ENCODE peak calls at places on chromosomes 4 and X, in four cellular contexts. One of them, this sample, is unnamed.

GRCh38 chr4:86441175-86441960 is 81.5 kb upstream of the MAPK10 start:
- DNase-seq in K562: no peak
- DNase-seq in HCT116: no peak
- DNase-seq in HepG2: no peak
- DNase-seq in this sample: no peak

GRCh38 chr4:10461091-10461849 is 4.0 kb upstream of the ZNF518B start:
- DNase-seq in K562: peak
- DNase-seq in HCT116: no peak
- DNase-seq in HepG2: no peak
- DNase-seq in this sample: peak

GRCh38 chrX:109635151-109635550 is 10.2 kb upstream of the KCNE5 start:
- DNase-seq in K562: peak
- DNase-seq in HCT116: no peak
- DNase-seq in HepG2: no peak
- DNase-seq in this sample: peak

GRCh38 chrX:51894697-51895336 is 1.4 kb downstream of the MAGED1 start:
- DNase-seq in K562: no peak
- DNase-seq in HCT116: no peak
- DNase-seq in HepG2: no peak
- DNase-seq in this sample: no peak

GRCh38 chrX:6678313-6678712 is 143.4 kb upstream of the VCX3A start:
- DNase-seq in K562: no peak
- DNase-seq in HCT116: no peak
- DNase-seq in HepG2: no peak
- DNase-seq in this sample: no peak

GRCh38 chrX:100748133-100748532 is 16.2 kb upstream of the SYTL4 start:
- DNase-seq in K562: no peak
- DNase-seq in HCT116: peak
- DNase-seq in HepG2: peak
- DNase-seq in this sample: no peak

GRCh38 chr4:89111833-89112563 is 665 bp downstream of the TIGD2 start:
- DNase-seq in K562: no peak
- DNase-seq in HCT116: no peak
- DNase-seq in HepG2: peak
- DNase-seq in this sample: no peak

GRCh38 chr4:186691396-186691795 is 32.3 kb downstream of the FAT1 start:
- DNase-seq in K562: no peak
- DNase-seq in HCT116: no peak
- DNase-seq in HepG2: no peak
- DNase-seq in this sample: no peak

GRCh38 chr4:155487231-155487630 is 110.5 kb upstream of the MAP9 start:
- DNase-seq in K562: no peak
- DNase-seq in HCT116: no peak
- DNase-seq in HepG2: no peak
- DNase-seq in this sample: no peak

GRCh38 chrX:51837926-51838325 is 55.5 kb upstream of the MAGED1 start:
- DNase-seq in K562: no peak
- DNase-seq in HCT116: no peak
- DNase-seq in HepG2: no peak
- DNase-seq in this sample: no peak

GRCh38 chr4:2054217-2054616 is 4.9 kb upstream of the NAT8L start:
- DNase-seq in K562: no peak
- DNase-seq in HCT116: no peak
- DNase-seq in HepG2: no peak
- DNase-seq in this sample: no peak
- TF ChIP-seq POLR2AphosphoS5 in K562: no peak
- TF ChIP-seq POLR2AphosphoS5 in HCT116: no peak
- TF ChIP-seq POLR2AphosphoS5 in HepG2: no peak
- TF ChIP-seq POLR2AphosphoS5 in this sample: no peak

GRCh38 chr4:26022346-26022891 is 108.4 kb downstream of the SMIM20 start:
- DNase-seq in K562: no peak
- DNase-seq in HCT116: no peak
- DNase-seq in HepG2: peak
- DNase-seq in this sample: peak
- TF ChIP-seq TCF7L2 in K562: no peak
- TF ChIP-seq TCF7L2 in HCT116: no peak
- TF ChIP-seq TCF7L2 in HepG2: no peak
- TF ChIP-seq TCF7L2 in this sample: peak

GRCh38 chr4:177569443-177569842 is 127.2 kb upstream of the AGA start:
- DNase-seq in K562: no peak
- DNase-seq in HCT116: no peak
- DNase-seq in HepG2: no peak
- DNase-seq in this sample: no peak

GRCh38 chr4:177574446-177574845 is 132.2 kb upstream of the AGA start:
- DNase-seq in K562: no peak
- DNase-seq in HCT116: no peak
- DNase-seq in HepG2: no peak
- DNase-seq in this sample: no peak

GRCh38 chr4:177573487-177573886 is 131.2 kb upstream of the AGA start:
- DNase-seq in K562: no peak
- DNase-seq in HCT116: peak
- DNase-seq in HepG2: no peak
- DNase-seq in this sample: no peak
- TF ChIP-seq POLR2AphosphoS5 in K562: no peak
- TF ChIP-seq POLR2AphosphoS5 in HCT116: no peak
- TF ChIP-seq POLR2AphosphoS5 in HepG2: no peak
- TF ChIP-seq POLR2AphosphoS5 in this sample: no peak

GRCh38 chr4:61527886-61528285 is 327.8 kb downstream of the ADGRL3 start:
- DNase-seq in K562: no peak
- DNase-seq in HCT116: no peak
- DNase-seq in HepG2: no peak
- DNase-seq in this sample: no peak

GRCh38 chr4:61531188-61531587 is 331.1 kb downstream of the ADGRL3 start:
- DNase-seq in K562: no peak
- DNase-seq in HCT116: no peak
- DNase-seq in HepG2: peak
- DNase-seq in this sample: no peak

GRCh38 chr4:61532324-61532723 is 332.2 kb downstream of the ADGRL3 start:
- DNase-seq in K562: no peak
- DNase-seq in HCT116: no peak
- DNase-seq in HepG2: no peak
- DNase-seq in this sample: no peak

GRCh38 chr4:61528595-61528994 is 328.5 kb downstream of the ADGRL3 start:
- DNase-seq in K562: no peak
- DNase-seq in HCT116: no peak
- DNase-seq in HepG2: no peak
- DNase-seq in this sample: no peak

GRCh38 chr4:61533140-61533539 is 333.0 kb downstream of the ADGRL3 start:
- DNase-seq in K562: no peak
- DNase-seq in HCT116: no peak
- DNase-seq in HepG2: no peak
- DNase-seq in this sample: no peak
- TF ChIP-seq TCF7L2 in K562: no peak
- TF ChIP-seq TCF7L2 in HCT116: no peak
- TF ChIP-seq TCF7L2 in HepG2: no peak
- TF ChIP-seq TCF7L2 in this sample: no peak

DNA sequence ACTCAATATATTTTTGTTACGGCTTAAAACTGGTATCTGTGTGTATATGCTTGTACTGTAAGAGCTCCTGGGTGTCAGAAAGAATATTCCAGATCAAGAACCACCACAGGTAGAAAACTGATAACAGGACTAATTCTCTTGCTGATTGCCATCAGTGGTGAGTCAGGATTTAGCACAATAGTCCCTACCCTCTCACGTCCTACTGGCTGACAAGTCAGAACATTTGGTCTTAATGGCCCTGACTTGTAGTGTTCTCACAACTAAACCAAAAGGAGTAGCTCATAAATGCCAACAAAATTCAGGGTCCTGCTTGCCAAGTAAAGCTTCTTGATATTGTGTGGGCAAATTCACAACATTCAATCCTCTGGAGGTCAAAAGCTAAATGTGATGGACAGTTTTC is 105.2 kb upstream of the MAB21L2 start:
- DNase-seq in K562: no peak
- DNase-seq in HCT116: no peak
- DNase-seq in HepG2: no peak
- DNase-seq in this sample: no peak
- TF ChIP-seq POLR2AphosphoS5 in K562: no peak
- TF ChIP-seq POLR2AphosphoS5 in HCT116: no peak
- TF ChIP-seq POLR2AphosphoS5 in HepG2: no peak
- TF ChIP-seq POLR2AphosphoS5 in this sample: no peak

GRCh38 chr4:118284169-118284568 is 68.6 kb downstream of the PRSS12 start:
- DNase-seq in K562: no peak
- DNase-seq in HCT116: no peak
- DNase-seq in HepG2: no peak
- DNase-seq in this sample: no peak

GRCh38 chr4:118280501-118281218 is 72.1 kb downstream of the PRSS12 start:
- DNase-seq in K562: peak
- DNase-seq in HCT116: peak
- DNase-seq in HepG2: peak
- DNase-seq in this sample: peak

GRCh38 chr4:118279920-118280432 is 72.8 kb downstream of the PRSS12 start:
- DNase-seq in K562: no peak
- DNase-seq in HCT116: no peak
- DNase-seq in HepG2: no peak
- DNase-seq in this sample: no peak

GRCh38 chr4:118281611-118282442 is 71.0 kb downstream of the PRSS12 start:
- DNase-seq in K562: peak
- DNase-seq in HCT116: no peak
- DNase-seq in HepG2: peak
- DNase-seq in this sample: no peak

DNA sequence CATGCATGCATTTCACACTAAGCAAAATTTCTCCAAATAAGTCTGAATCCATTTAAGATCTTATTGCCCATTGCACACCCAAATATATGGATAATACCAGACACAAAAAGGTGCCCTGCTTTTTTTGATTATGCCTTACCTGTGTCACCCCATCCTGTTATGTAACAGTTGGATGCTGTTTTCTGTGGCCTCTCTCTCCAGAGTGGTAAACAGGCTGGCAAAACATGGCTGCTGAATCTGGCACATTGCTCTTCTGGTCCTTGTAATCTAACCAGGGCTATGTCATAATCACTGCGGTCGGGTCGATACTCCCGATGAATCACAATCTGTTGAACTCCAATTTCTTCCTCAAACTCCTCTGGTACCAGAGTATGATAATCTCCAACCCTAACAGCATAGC is 70.1 kb downstream of the PRSS12 start:
- DNase-seq in K562: no peak
- DNase-seq in HCT116: no peak
- DNase-seq in HepG2: peak
- DNase-seq in this sample: no peak
- TF ChIP-seq TCF7L2 in K562: no peak
- TF ChIP-seq TCF7L2 in HCT116: no peak
- TF ChIP-seq TCF7L2 in HepG2: no peak
- TF ChIP-seq TCF7L2 in this sample: no peak

GRCh38 chrX:15050395-15050794 is 177.2 kb downstream of the MOSPD2 start:
- DNase-seq in K562: peak
- DNase-seq in HCT116: no peak
- DNase-seq in HepG2: no peak
- DNase-seq in this sample: no peak
- TF ChIP-seq POLR2AphosphoS5 in K562: no peak
- TF ChIP-seq POLR2AphosphoS5 in HCT116: no peak
- TF ChIP-seq POLR2AphosphoS5 in HepG2: no peak
- TF ChIP-seq POLR2AphosphoS5 in this sample: no peak

GRCh38 chrX:68196939-68197791 is 236.1 kb downstream of the OPHN1 start:
- DNase-seq in K562: peak
- DNase-seq in HCT116: peak
- DNase-seq in HepG2: peak
- DNase-seq in this sample: peak
- TF ChIP-seq TCF7L2 in K562: no peak
- TF ChIP-seq TCF7L2 in HCT116: no peak
- TF ChIP-seq TCF7L2 in HepG2: no peak
- TF ChIP-seq TCF7L2 in this sample: no peak

GRCh38 chr4:2593003-2593402 is 56.6 kb downstream of the FAM193A start:
- DNase-seq in K562: no peak
- DNase-seq in HCT116: no peak
- DNase-seq in HepG2: no peak
- DNase-seq in this sample: no peak

GRCh38 chr4:2592572-2592971 is 56.1 kb downstream of the FAM193A start:
- DNase-seq in K562: no peak
- DNase-seq in HCT116: no peak
- DNase-seq in HepG2: no peak
- DNase-seq in this sample: no peak

GRCh38 chr4:2588259-2588658 is 51.8 kb downstream of the FAM193A start:
- DNase-seq in K562: no peak
- DNase-seq in HCT116: no peak
- DNase-seq in HepG2: no peak
- DNase-seq in this sample: no peak

GRCh38 chr4:2587215-2587823 is 50.9 kb downstream of the FAM193A start:
- DNase-seq in K562: no peak
- DNase-seq in HCT116: no peak
- DNase-seq in HepG2: no peak
- DNase-seq in this sample: no peak

DNA sequence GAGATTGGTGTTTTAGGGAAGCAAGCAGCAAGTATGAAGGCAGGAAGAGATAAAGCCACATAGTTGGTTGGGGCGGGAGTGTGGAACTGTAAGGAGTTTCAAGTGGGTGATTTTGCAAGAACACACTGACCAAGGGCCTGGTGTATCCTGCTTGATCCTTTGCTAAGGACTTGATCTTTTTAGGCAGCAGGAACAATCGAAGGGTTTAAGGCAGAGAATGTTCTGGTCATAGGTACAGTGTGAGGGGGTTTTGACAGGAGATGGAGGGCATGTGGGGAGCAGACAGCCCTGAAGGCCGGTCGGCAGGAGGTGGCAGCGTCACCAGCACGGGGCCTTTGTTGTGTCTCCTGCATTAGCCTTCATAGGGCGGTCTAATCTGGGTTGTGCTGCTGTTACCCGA is 54.7 kb downstream of the FAM193A start:
- DNase-seq in K562: no peak
- DNase-seq in HCT116: no peak
- DNase-seq in HepG2: no peak
- DNase-seq in this sample: no peak
- TF ChIP-seq POLR2AphosphoS5 in K562: no peak
- TF ChIP-seq POLR2AphosphoS5 in HCT116: no peak
- TF ChIP-seq POLR2AphosphoS5 in HepG2: no peak
- TF ChIP-seq POLR2AphosphoS5 in this sample: no peak

This sample was measured in Panc1.